ENCODE peak calls at places on chromosomes 4 and X, in four cellular contexts. One of them, this sample, is unnamed.

GRCh38 chr4:76384052-76384451 is 36.9 kb downstream of the CCDC158 start:
- DNase-seq in HepG2: no peak
- DNase-seq in GM12878: no peak
- DNase-seq in HCT116: no peak
- DNase-seq in this sample: no peak

GRCh38 chr4:10093801-10094552 is 22.6 kb downstream of the WDR1 start:
- DNase-seq in HepG2: no peak
- DNase-seq in GM12878: no peak
- DNase-seq in HCT116: no peak
- DNase-seq in this sample: no peak

GRCh38 chrX:96425204-96425603 is 259.4 kb upstream of the DIAPH2 start:
- DNase-seq in HepG2: no peak
- DNase-seq in GM12878: no peak
- DNase-seq in HCT116: no peak
- DNase-seq in this sample: no peak

GRCh38 chr4:76311896-76312331 is 5.4 kb downstream of the STBD1 start:
- DNase-seq in HepG2: no peak
- DNase-seq in GM12878: no peak
- DNase-seq in HCT116: no peak
- DNase-seq in this sample: no peak

GRCh38 chr4:20318011-20318898 is 66.5 kb downstream of the SLIT2 start:
- DNase-seq in HepG2: no peak
- DNase-seq in GM12878: no peak
- DNase-seq in HCT116: no peak
- DNase-seq in this sample: no peak

GRCh38 chr4:9771069-9771468 is 10.4 kb upstream of the DRD5 start:
- DNase-seq in HepG2: no peak
- DNase-seq in GM12878: no peak
- DNase-seq in HCT116: no peak
- DNase-seq in this sample: no peak

GRCh38 chr4:119284876-119285611 is 36.9 kb downstream of the FABP2 start:
- DNase-seq in HepG2: no peak
- DNase-seq in GM12878: no peak
- DNase-seq in HCT116: no peak
- DNase-seq in this sample: no peak

GRCh38 chr4:126071346-126072333 is 756.9 kb downstream of the FAT4 start:
- DNase-seq in HepG2: peak; percentile 11
- DNase-seq in GM12878: no peak
- DNase-seq in HCT116: no peak
- DNase-seq in this sample: no peak

GRCh38 chrX:71253253-71254091 is 468 bp downstream of the ZMYM3 start:
- DNase-seq in HepG2: peak; percentile 13
- DNase-seq in GM12878: no peak
- DNase-seq in HCT116: no peak
- DNase-seq in this sample: peak; percentile 32

GRCh38 chr4:81870275-81870674 is 398.6 kb upstream of the RASGEF1B start:
- DNase-seq in HepG2: no peak
- DNase-seq in GM12878: no peak
- DNase-seq in HCT116: no peak
- DNase-seq in this sample: no peak

GRCh38 chrX:51332188-51332942 is at the start of gene NUDT10:
- DNase-seq in HepG2: no peak
- DNase-seq in GM12878: no peak
- DNase-seq in HCT116: no peak
- DNase-seq in this sample: peak; percentile 3

GRCh38 chr4:118076958-118077766 is 42.9 kb downstream of the NDST3 start:
- DNase-seq in HepG2: peak; percentile 31
- DNase-seq in GM12878: no peak
- DNase-seq in HCT116: peak; percentile 32
- DNase-seq in this sample: no peak

GRCh38 chrX:107227780-107228485 is 21.5 kb downstream of the DNAAF6 start:
- DNase-seq in HepG2: no peak
- DNase-seq in GM12878: no peak
- DNase-seq in HCT116: no peak
- DNase-seq in this sample: no peak

GRCh38 chr4:139368990-139369389 is 66.7 kb upstream of the NDUFC1 start:
- DNase-seq in HepG2: no peak
- DNase-seq in GM12878: no peak
- DNase-seq in HCT116: no peak
- DNase-seq in this sample: peak; percentile 0
- TF ChIP-seq JUND in HepG2: no peak
- TF ChIP-seq JUND in GM12878: no peak
- TF ChIP-seq JUND in HCT116: no peak
- TF ChIP-seq JUND in this sample: no peak

GRCh38 chr4:47705326-47705981 is 132.4 kb downstream of the CORIN start:
- DNase-seq in HepG2: peak; percentile 36
- DNase-seq in GM12878: no peak
- DNase-seq in HCT116: no peak
- DNase-seq in this sample: peak; percentile 22
- TF ChIP-seq JUND in HepG2: no peak
- TF ChIP-seq JUND in GM12878: no peak
- TF ChIP-seq JUND in HCT116: no peak
- TF ChIP-seq JUND in this sample: no peak

DNA sequence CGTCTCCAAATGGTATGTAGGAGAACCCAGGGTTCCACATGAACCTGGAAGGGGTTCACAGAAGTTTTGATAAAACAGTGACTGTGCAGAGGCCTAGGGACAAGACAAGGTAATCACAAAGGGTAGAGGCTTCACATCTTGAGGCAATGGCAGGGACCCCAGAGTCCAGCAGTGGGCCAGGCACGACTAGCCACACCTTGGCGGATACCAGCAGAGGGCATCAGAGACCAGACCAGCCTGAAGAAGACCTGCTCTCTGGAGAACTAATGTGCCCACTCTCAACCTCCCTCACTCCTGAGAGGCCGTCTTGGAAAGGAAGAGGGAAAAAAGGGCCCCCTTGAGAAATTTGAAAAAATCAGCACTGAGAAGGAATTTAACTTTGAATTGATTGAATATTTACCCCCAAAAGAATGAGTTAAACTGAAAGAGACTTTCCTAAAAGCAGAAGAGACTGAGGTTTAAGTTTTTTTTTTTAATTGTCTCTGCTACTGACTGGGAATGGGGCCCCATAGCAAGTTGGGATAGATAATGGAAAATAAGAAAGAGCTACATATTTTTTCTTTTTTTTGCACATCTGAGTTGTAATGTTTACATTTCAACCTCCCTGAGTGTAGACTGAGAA is 243.8 kb upstream of the JADE1 start:
- DNase-seq in HepG2: peak; percentile 51
- DNase-seq in GM12878: no peak
- DNase-seq in HCT116: peak; percentile 46
- DNase-seq in this sample: peak; percentile 63
- TF ChIP-seq JUND in HepG2: no peak
- TF ChIP-seq JUND in GM12878: no peak
- TF ChIP-seq JUND in HCT116: no peak
- TF ChIP-seq JUND in this sample: no peak

GRCh38 chr4:23039813-23040212 is 347.1 kb downstream of the GBA3 start:
- DNase-seq in HepG2: no peak
- DNase-seq in GM12878: no peak
- DNase-seq in HCT116: no peak
- DNase-seq in this sample: no peak
- TF ChIP-seq JUND in HepG2: no peak
- TF ChIP-seq JUND in GM12878: no peak
- TF ChIP-seq JUND in HCT116: no peak
- TF ChIP-seq JUND in this sample: no peak

GRCh38 chrX:57137481-57137880 is 284 bp upstream of the SPIN2A start:
- DNase-seq in HepG2: no peak
- DNase-seq in GM12878: no peak
- DNase-seq in HCT116: no peak
- DNase-seq in this sample: no peak

GRCh38 chrX:57134702-57135101 is 2.5 kb downstream of the SPIN2A start:
- DNase-seq in HepG2: no peak
- DNase-seq in GM12878: no peak
- DNase-seq in HCT116: no peak
- DNase-seq in this sample: no peak

GRCh38 chrX:57135287-57135686 is 1.9 kb downstream of the SPIN2A start:
- DNase-seq in HepG2: no peak
- DNase-seq in GM12878: no peak
- DNase-seq in HCT116: no peak
- DNase-seq in this sample: no peak

GRCh38 chrX:57138674-57139073 is 1.5 kb upstream of the SPIN2A start:
- DNase-seq in HepG2: no peak
- DNase-seq in GM12878: no peak
- DNase-seq in HCT116: no peak
- DNase-seq in this sample: no peak
- TF ChIP-seq JUND in HepG2: no peak
- TF ChIP-seq JUND in GM12878: no peak
- TF ChIP-seq JUND in HCT116: no peak
- TF ChIP-seq JUND in this sample: no peak

DNA sequence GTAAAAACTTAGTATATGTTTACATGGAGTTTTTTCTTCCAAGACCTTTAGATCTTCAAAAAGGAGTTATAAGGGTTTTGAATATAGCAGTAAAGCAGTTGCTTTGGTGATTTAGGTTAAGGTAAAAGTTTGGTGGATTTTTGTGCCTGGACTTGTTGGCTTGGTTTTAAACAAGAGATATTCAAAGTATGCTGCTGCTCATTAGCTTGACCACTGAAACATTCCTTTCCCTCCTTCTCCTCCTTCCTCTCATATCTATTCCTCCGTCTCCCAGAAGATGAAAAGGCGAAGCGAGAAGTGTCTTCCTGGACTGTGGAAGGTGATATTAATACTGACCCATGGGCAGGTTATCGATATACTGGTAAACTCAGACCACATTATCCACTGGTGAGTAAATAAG is 38.4 kb downstream of the METAP1 start:
- DNase-seq in HepG2: no peak
- DNase-seq in GM12878: no peak
- DNase-seq in HCT116: no peak
- DNase-seq in this sample: no peak
- TF ChIP-seq JUND in HepG2: no peak
- TF ChIP-seq JUND in GM12878: no peak
- TF ChIP-seq JUND in HCT116: no peak
- TF ChIP-seq JUND in this sample: no peak

GRCh38 chr4:37522996-37523395 is 163.2 kb downstream of the RELL1 start:
- DNase-seq in HepG2: no peak
- DNase-seq in GM12878: no peak
- DNase-seq in HCT116: no peak
- DNase-seq in this sample: peak; percentile 77
- TF ChIP-seq JUND in HepG2: no peak
- TF ChIP-seq JUND in GM12878: no peak
- TF ChIP-seq JUND in HCT116: no peak
- TF ChIP-seq JUND in this sample: no peak

DNA sequence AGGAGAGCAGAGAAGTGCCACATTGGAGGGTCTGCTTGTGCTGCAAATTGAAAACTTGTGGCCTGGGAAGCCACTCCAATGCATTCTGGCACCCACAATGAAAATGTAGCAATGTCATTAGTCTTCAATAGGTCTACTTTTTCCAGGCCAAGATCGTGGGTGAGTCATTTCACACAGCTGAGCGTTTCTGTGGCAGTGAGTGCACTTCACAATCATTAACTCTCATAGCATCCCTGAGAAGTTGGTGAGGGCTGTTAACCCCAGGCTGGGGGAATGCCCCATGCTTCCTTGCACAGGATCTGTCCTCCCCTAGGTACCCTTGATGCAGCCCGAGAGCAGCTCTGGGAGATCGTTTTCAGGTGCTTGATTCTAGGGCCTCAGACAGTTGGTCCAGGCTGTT is 196.8 kb upstream of the ATP6AP2 start:
- DNase-seq in HepG2: no peak
- DNase-seq in GM12878: no peak
- DNase-seq in HCT116: no peak
- DNase-seq in this sample: no peak
- TF ChIP-seq JUND in HepG2: no peak
- TF ChIP-seq JUND in GM12878: no peak
- TF ChIP-seq JUND in HCT116: no peak
- TF ChIP-seq JUND in this sample: no peak

DNA sequence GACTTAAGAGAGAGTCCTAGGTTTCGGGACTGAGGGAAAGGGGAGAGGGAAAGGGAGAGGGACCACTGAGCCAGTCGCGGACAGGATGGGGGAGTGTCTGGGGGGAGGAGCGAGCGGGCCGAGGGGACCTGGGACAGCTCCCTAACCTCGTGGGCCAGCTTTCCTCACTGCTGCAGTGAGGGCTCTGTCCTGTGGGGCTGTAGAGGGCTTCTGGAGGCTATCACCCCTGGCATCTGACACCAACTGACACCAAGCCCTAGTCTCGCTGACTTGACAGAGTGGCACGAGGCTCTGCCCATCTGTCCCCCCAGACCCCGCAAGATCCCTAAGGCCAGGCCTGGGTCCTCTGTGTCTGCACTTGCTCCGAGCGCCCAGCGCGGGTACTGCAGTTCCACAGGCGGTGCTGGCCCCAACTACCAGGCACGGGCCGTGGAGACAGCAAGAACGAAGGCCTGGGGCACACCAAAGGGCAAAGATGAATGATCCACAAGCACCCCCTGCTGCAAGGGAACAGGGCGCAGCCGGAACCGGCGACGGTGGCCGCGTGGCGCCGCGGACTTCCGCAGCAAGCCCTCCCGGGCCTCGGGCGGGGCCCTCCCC is 465 bp downstream of the HAUS7 start:
- DNase-seq in HepG2: no peak
- DNase-seq in GM12878: no peak
- DNase-seq in HCT116: no peak
- DNase-seq in this sample: no peak
- TF ChIP-seq JUND in HepG2: no peak
- TF ChIP-seq JUND in GM12878: no peak
- TF ChIP-seq JUND in HCT116: no peak
- TF ChIP-seq JUND in this sample: no peak

DNA sequence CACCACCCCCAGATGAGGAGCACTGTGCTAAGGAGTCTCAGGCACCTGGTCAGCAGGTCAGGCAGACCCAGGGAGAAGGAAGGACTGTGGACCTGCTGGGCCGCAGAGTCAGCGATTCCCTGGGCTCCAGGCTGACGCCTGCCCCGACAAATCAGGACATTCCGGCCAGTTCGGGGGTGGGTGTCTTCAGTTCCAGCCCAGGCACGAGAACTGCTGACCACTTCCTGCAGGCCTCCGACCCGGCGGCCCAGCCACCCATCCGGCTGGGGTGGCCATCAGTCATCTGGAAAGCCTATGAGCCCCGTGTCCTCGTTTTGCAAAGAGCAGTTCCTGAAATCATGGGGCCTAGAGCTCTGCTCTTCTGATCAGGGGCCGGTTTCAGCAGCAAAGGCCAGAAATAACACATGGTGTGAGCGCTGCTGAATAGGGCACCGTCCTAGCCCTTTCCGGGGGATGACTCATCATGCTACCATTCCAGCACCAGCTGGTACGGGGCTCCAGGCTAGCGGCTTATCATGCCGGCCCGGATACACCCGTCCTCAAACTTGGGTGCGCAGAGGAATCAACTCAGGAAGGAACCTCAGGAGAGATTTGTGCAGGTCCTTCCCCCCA is 7.8 kb upstream of the SH3TC1 start:
- DNase-seq in HepG2: peak; percentile 33
- DNase-seq in GM12878: peak; percentile 44
- DNase-seq in HCT116: peak; percentile 69
- DNase-seq in this sample: no peak
- TF ChIP-seq JUND in HepG2: peak; percentile 71
- TF ChIP-seq JUND in GM12878: no peak
- TF ChIP-seq JUND in HCT116: no peak
- TF ChIP-seq JUND in this sample: no peak

This sample was measured in T47D.